ENCODE peak calls at places on chromosome 17, in ten cellular contexts. E is NCI-H2107; T is MCF 10A; I is ACHN; S is COR-L47; H is activated CD4-positive, alpha-beta T cell treated with anti-CD3 and anti-CD28 coated beads, Interleukin-2, amount 10 ng/mL, durations not matched to agents 7 days and 5 days; Q is fibroblast of gingiva; Y is activated CD4-positive, CD25-positive, alpha-beta regulatory T cell; K is activated T-cell treated with anti-CD3 and anti-CD28 coated beads, Interleukin-2, amount 50 U/mL, for 48 hours; J is A549. M is an unnamed sample.
A peak's percentile ranks its signal among the peaks of the same experiment; 100 is the strongest.

GRCh38 chr17:50918071-50918932 is 52.1 kb upstream of the TOB1 start:
- DNase-seq in E (no peak), T (no peak), I (no peak), S (no peak), H (no peak), Q (no peak), Y (no peak), K (no peak), J (no peak), M (no peak)

GRCh38 chr17:76868669-76869208 is 535 bp downstream of the MGAT5B start:
- DNase-seq in E (no peak), T (no peak), I (peak; percentile 41), S (no peak), H (no peak), Q (no peak), Y (no peak), K (peak; percentile 28), J (peak; percentile 33), M (no peak)

GRCh38 chr17:13638855-13639458 is 37.2 kb upstream of the HS3ST3A1 start:
- DNase-seq in E (no peak), T (peak; percentile 70), I (no peak), S (no peak), H (peak; percentile 9), Q (peak; percentile 22), Y (no peak), K (no peak), J (no peak), M (no peak)

GRCh38 chr17:69540356-69540755 is 125.9 kb downstream of the MAP2K6 start:
- DNase-seq in E (no peak), T (no peak), I (no peak), S (no peak), H (no peak), Q (no peak), Y (no peak), K (no peak), J (no peak), M (no peak)

GRCh38 chr17:31339906-31340661 is 18.7 kb upstream of the EVI2A start:
- DNase-seq in E (no peak), T (peak; percentile 57), I (no peak), S (no peak), H (no peak), Q (peak; percentile 18), Y (no peak), K (no peak), J (no peak), M (peak; percentile 49)

GRCh38 chr17:40355804-40356758 is 8.5 kb downstream of the GJD3 start:
- DNase-seq in E (no peak), T (no peak), I (no peak), S (no peak), H (no peak), Q (no peak), Y (no peak), K (no peak), J (no peak), M (no peak)

GRCh38 chr17:50638851-50639767 is 4.4 kb downstream of the ABCC3 start:
- DNase-seq in E (no peak), T (peak; percentile 100), I (peak; percentile 99), S (peak; percentile 76), H (no peak), Q (peak; percentile 97), Y (no peak), K (no peak), J (peak; percentile 100), M (peak; percentile 87)

GRCh38 chr17:73867056-73867455 is 222.8 kb upstream of the SDK2 start:
- DNase-seq in E (no peak), T (no peak), I (no peak), S (no peak), H (no peak), Q (no peak), Y (no peak), K (no peak), J (no peak), M (no peak)

GRCh38 chr17:39097159-39097519 is 54.3 kb downstream of the PLXDC1 start:
- DNase-seq in E (no peak), T (no peak), I (no peak), S (no peak), H (no peak), Q (no peak), Y (no peak), K (no peak), J (no peak), M (no peak)

GRCh38 chr17:68457168-68457538 is at the start of gene WIPI1:
- DNase-seq in E (no peak), T (no peak), I (no peak), S (peak; percentile 65), H (peak; percentile 57), Q (no peak), Y (peak; percentile 48), K (no peak), J (peak; percentile 36), M (no peak)

GRCh38 chr17:7842950-7843535 is 9.0 kb downstream of the KDM6B start:
- DNase-seq in E (no peak), T (peak; percentile 83), I (peak; percentile 84), S (no peak), H (no peak), Q (peak; percentile 85), Y (no peak), K (peak; percentile 83), J (peak; percentile 81), M (no peak)

GRCh38 chr17:70655179-70655578 is 485.8 kb downstream of the KCNJ2 start:
- DNase-seq in E (no peak), T (no peak), I (no peak), S (peak; percentile 71), H (no peak), Q (no peak), Y (no peak), K (no peak), J (no peak), M (no peak)

GRCh38 chr17:78236362-78237127 is 5.1 kb downstream of the TMEM235 start:
- DNase-seq in E (no peak), T (no peak), I (no peak), S (no peak), H (no peak), Q (no peak), Y (no peak), K (no peak), J (no peak), M (no peak)

GRCh38 chr17:29004081-29004692 is 1.6 kb downstream of the SEZ6 start:
- DNase-seq in E (no peak), T (peak; percentile 11), I (peak; percentile 40), S (no peak), H (no peak), Q (no peak), Y (no peak), K (no peak), J (peak; percentile 30), M (no peak)

GRCh38 chr17:67484261-67484660 is 107.2 kb downstream of the PITPNC1 start:
- DNase-seq in E (no peak), T (no peak), I (no peak), S (no peak), H (no peak), Q (no peak), Y (no peak), K (no peak), J (no peak), M (no peak)

GRCh38 chr17:63431939-63432804 is 13.9 kb downstream of the CYB561 start:
- DNase-seq in E (no peak), T (no peak), I (no peak), S (no peak), H (no peak), Q (no peak), Y (no peak), K (no peak), J (peak; percentile 67), M (peak; percentile 33)

GRCh38 chr17:45020354-45021138 is 30.9 kb downstream of the DCAKD start:
- DNase-seq in E (no peak), T (no peak), I (peak; percentile 48), S (no peak), H (no peak), Q (no peak), Y (no peak), K (peak; percentile 23), J (no peak), M (no peak)

GRCh38 chr17:79645022-79645776 is 34.3 kb upstream of the RBFOX3 start:
- DNase-seq in E (no peak), T (no peak), I (no peak), S (no peak), H (no peak), Q (no peak), Y (no peak), K (no peak), J (no peak), M (no peak)

GRCh38 chr17:37541880-37542675 is 52.4 kb downstream of the DUSP14 start:
- DNase-seq in E (no peak), T (peak; percentile 14), I (no peak), S (no peak), H (no peak), Q (peak; percentile 63), Y (no peak), K (no peak), J (no peak), M (peak; percentile 73)

GRCh38 chr17:56656961-56657360 is 63.5 kb downstream of the NOG start:
- DNase-seq in E (no peak), T (no peak), I (no peak), S (no peak), H (no peak), Q (no peak), Y (no peak), K (no peak), J (no peak), M (no peak)

GRCh38 chr17:65064452-65065019 is 8.0 kb upstream of the GNA13 start:
- DNase-seq in E (no peak), T (peak; percentile 80), I (peak; percentile 75), S (no peak), H (no peak), Q (peak; percentile 43), Y (no peak), K (no peak), J (peak; percentile 86), M (no peak)

GRCh38 chr17:16952401-16952800 is 19.5 kb downstream of the TNFRSF13B start:
- DNase-seq in E (no peak), T (no peak), I (no peak), S (no peak), H (no peak), Q (no peak), Y (no peak), K (peak; percentile 7), J (no peak), M (no peak)

GRCh38 chr17:17305282-17305801 is 2.2 kb downstream of the NT5M start:
- DNase-seq in E (no peak), T (no peak), I (no peak), S (no peak), H (peak; percentile 76), Q (no peak), Y (peak; percentile 19), K (peak; percentile 56), J (no peak), M (no peak)

GRCh38 chr17:3683054-3683511 is 12.9 kb downstream of the P2RX5 start:
- DNase-seq in E (no peak), T (peak; percentile 44), I (peak; percentile 49), S (no peak), H (peak; percentile 67), Q (no peak), Y (peak; percentile 34), K (peak; percentile 78), J (peak; percentile 63), M (no peak)

GRCh38 chr17:5424909-5425308 is 4.9 kb downstream of the RPAIN start:
- DNase-seq in E (no peak), T (no peak), I (no peak), S (no peak), H (no peak), Q (no peak), Y (no peak), K (no peak), J (no peak), M (no peak)

GRCh38 chr17:61338000-61338864 is 61.4 kb upstream of the TBX2 start:
- DNase-seq in E (no peak), T (peak; percentile 62), I (peak; percentile 70), S (no peak), H (no peak), Q (peak; percentile 88), Y (no peak), K (no peak), J (peak; percentile 60), M (peak; percentile 46)

GRCh38 chr17:42683407-42684031 is 1.2 kb downstream of the CNTNAP1 start:
- DNase-seq in E (no peak), T (no peak), I (no peak), S (no peak), H (no peak), Q (no peak), Y (no peak), K (no peak), J (no peak), M (no peak)

GRCh38 chr17:60364006-60364405 is 27.9 kb downstream of the USP32 start:
- DNase-seq in E (no peak), T (no peak), I (no peak), S (no peak), H (no peak), Q (no peak), Y (no peak), K (no peak), J (no peak), M (no peak)